ENCODE peak calls at places on chromosome 20, in nine cellular contexts. One of them, this sample, is unnamed.

GRCh38 chr20:20549267-20549612 is 163.2 kb downstream of the RALGAPA2 start:
- DNase-seq in heart right ventricle: no peak
- DNase-seq in ovary: no peak
- DNase-seq in upper lobe of right lung: no peak
- DNase-seq in Peyer's patch: no peak
- DNase-seq in CD4-positive, CD25-positive, alpha-beta regulatory T cell: no peak
- DNase-seq in hepatocyte: peak; percentile 14
- DNase-seq in uterus: no peak
- DNase-seq in heart left ventricle: no peak
- DNase-seq in this sample: no peak

GRCh38 chr20:35737865-35738333 is 4.2 kb downstream of the RBM39 start:
- DNase-seq in ovary: no peak
- DNase-seq in hepatocyte: no peak
- DNase-seq in CD4-positive, CD25-positive, alpha-beta regulatory T cell: no peak
- DNase-seq in heart right ventricle: no peak
- DNase-seq in Peyer's patch: no peak
- DNase-seq in uterus: no peak
- DNase-seq in heart left ventricle: no peak
- DNase-seq in upper lobe of right lung: no peak
- DNase-seq in this sample: no peak

GRCh38 chr20:21102252-21102609 is 3.9 kb downstream of the LINC00237 start:
- DNase-seq in hepatocyte: no peak
- DNase-seq in uterus: no peak
- DNase-seq in heart right ventricle: no peak
- DNase-seq in upper lobe of right lung: no peak
- DNase-seq in ovary: no peak
- DNase-seq in heart left ventricle: no peak
- DNase-seq in Peyer's patch: no peak
- DNase-seq in CD4-positive, CD25-positive, alpha-beta regulatory T cell: no peak
- DNase-seq in this sample: no peak

GRCh38 chr20:62961799-62962198 is 9.3 kb downstream of the SLC17A9 start:
- DNase-seq in heart left ventricle: no peak
- DNase-seq in upper lobe of right lung: no peak
- DNase-seq in heart right ventricle: no peak
- DNase-seq in CD4-positive, CD25-positive, alpha-beta regulatory T cell: no peak
- DNase-seq in ovary: no peak
- DNase-seq in Peyer's patch: no peak
- DNase-seq in uterus: no peak
- DNase-seq in hepatocyte: no peak
- DNase-seq in this sample: no peak

GRCh38 chr20:38073307-38074010 is 39.9 kb downstream of the RPRD1B start:
- DNase-seq in ovary: peak; percentile 69
- DNase-seq in upper lobe of right lung: no peak
- DNase-seq in CD4-positive, CD25-positive, alpha-beta regulatory T cell: no peak
- DNase-seq in heart right ventricle: peak; percentile 30
- DNase-seq in heart left ventricle: no peak
- DNase-seq in hepatocyte: peak; percentile 60
- DNase-seq in Peyer's patch: no peak
- DNase-seq in uterus: peak; percentile 73
- DNase-seq in this sample: peak; percentile 14

GRCh38 chr20:41182296-41183212 is 45.2 kb downstream of the PLCG1 start:
- DNase-seq in CD4-positive, CD25-positive, alpha-beta regulatory T cell: no peak
- DNase-seq in heart left ventricle: no peak
- DNase-seq in ovary: no peak
- DNase-seq in heart right ventricle: no peak
- DNase-seq in uterus: no peak
- DNase-seq in Peyer's patch: peak; percentile 14
- DNase-seq in upper lobe of right lung: no peak
- DNase-seq in hepatocyte: peak; percentile 2
- DNase-seq in this sample: no peak

GRCh38 chr20:57716893-57717292 is 7.1 kb upstream of the PMEPA1 start:
- DNase-seq in CD4-positive, CD25-positive, alpha-beta regulatory T cell: no peak
- DNase-seq in heart right ventricle: no peak
- DNase-seq in uterus: no peak
- DNase-seq in Peyer's patch: no peak
- DNase-seq in heart left ventricle: peak; percentile 38
- DNase-seq in hepatocyte: no peak
- DNase-seq in upper lobe of right lung: no peak
- DNase-seq in ovary: no peak
- DNase-seq in this sample: no peak

GRCh38 chr20:43558412-43559146 is at the start of gene SGK2:
- DNase-seq in heart left ventricle: no peak
- DNase-seq in heart right ventricle: no peak
- DNase-seq in hepatocyte: peak; percentile 83
- DNase-seq in uterus: no peak
- DNase-seq in ovary: no peak
- DNase-seq in upper lobe of right lung: peak; percentile 70
- DNase-seq in Peyer's patch: no peak
- DNase-seq in CD4-positive, CD25-positive, alpha-beta regulatory T cell: no peak
- DNase-seq in this sample: no peak

GRCh38 chr20:24254480-24254879 is 214.9 kb upstream of the SYNDIG1 start:
- DNase-seq in uterus: no peak
- DNase-seq in Peyer's patch: no peak
- DNase-seq in CD4-positive, CD25-positive, alpha-beta regulatory T cell: no peak
- DNase-seq in hepatocyte: no peak
- DNase-seq in upper lobe of right lung: no peak
- DNase-seq in heart right ventricle: no peak
- DNase-seq in heart left ventricle: no peak
- DNase-seq in ovary: no peak
- DNase-seq in this sample: no peak

GRCh38 chr20:10157539-10157938 is 61.1 kb upstream of the SNAP25 start:
- DNase-seq in heart right ventricle: no peak
- DNase-seq in Peyer's patch: no peak
- DNase-seq in hepatocyte: no peak
- DNase-seq in uterus: no peak
- DNase-seq in upper lobe of right lung: no peak
- DNase-seq in ovary: no peak
- DNase-seq in CD4-positive, CD25-positive, alpha-beta regulatory T cell: no peak
- DNase-seq in heart left ventricle: no peak
- DNase-seq in this sample: no peak

GRCh38 chr20:41617059-41617921 is 887 bp downstream of the CHD6 start:
- DNase-seq in upper lobe of right lung: peak; percentile 76
- DNase-seq in ovary: peak; percentile 37
- DNase-seq in heart left ventricle: peak; percentile 63
- DNase-seq in CD4-positive, CD25-positive, alpha-beta regulatory T cell: peak; percentile 48
- DNase-seq in uterus: peak; percentile 30
- DNase-seq in Peyer's patch: peak; percentile 51
- DNase-seq in hepatocyte: peak; percentile 58
- DNase-seq in heart right ventricle: peak; percentile 54
- DNase-seq in this sample: peak; percentile 50

GRCh38 chr20:40654876-40655275 is 34.2 kb downstream of the MAFB start:
- DNase-seq in upper lobe of right lung: no peak
- DNase-seq in uterus: no peak
- DNase-seq in ovary: no peak
- DNase-seq in hepatocyte: no peak
- DNase-seq in heart right ventricle: no peak
- DNase-seq in heart left ventricle: no peak
- DNase-seq in Peyer's patch: no peak
- DNase-seq in CD4-positive, CD25-positive, alpha-beta regulatory T cell: no peak
- DNase-seq in this sample: no peak

GRCh38 chr20:41058674-41059008 is 30.0 kb downstream of the TOP1 start:
- DNase-seq in hepatocyte: no peak
- DNase-seq in heart left ventricle: no peak
- DNase-seq in heart right ventricle: no peak
- DNase-seq in uterus: no peak
- DNase-seq in Peyer's patch: no peak
- DNase-seq in ovary: no peak
- DNase-seq in CD4-positive, CD25-positive, alpha-beta regulatory T cell: no peak
- DNase-seq in upper lobe of right lung: no peak
- DNase-seq in this sample: no peak

DNA sequence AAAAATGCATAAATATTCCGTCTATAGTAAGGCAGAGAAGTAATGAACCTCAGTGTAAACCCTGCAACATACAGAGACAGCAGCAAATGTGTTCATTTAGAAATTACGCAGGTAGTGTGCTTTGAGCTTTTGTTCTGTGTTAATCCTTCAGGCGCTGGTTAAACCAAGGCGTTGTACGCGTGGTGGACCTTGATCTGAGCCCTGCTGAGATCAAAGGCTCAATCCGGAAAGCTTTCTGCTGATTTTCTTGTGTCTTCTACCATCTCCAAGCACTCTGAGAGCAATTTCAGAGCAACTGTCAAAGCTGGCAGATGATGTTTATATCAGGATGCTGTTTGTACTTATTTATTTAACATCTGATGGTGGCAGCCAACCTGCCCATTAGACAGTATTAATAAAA is 382.8 kb downstream of the CDH26 start:
- DNase-seq in ovary: no peak
- DNase-seq in heart left ventricle: no peak
- DNase-seq in uterus: no peak
- DNase-seq in Peyer's patch: no peak
- DNase-seq in heart right ventricle: no peak
- DNase-seq in upper lobe of right lung: no peak
- DNase-seq in hepatocyte: peak; percentile 38
- DNase-seq in CD4-positive, CD25-positive, alpha-beta regulatory T cell: no peak
- DNase-seq in this sample: no peak
- H3K27me3 ChIP-seq in ovary: no peaks in the 10 kb centered on the region
- H3K27me3 ChIP-seq in heart left ventricle: no peaks in the 10 kb centered on the region
- H3K27me3 ChIP-seq in uterus: no peaks in the 10 kb centered on the region
- H3K27me3 ChIP-seq in Peyer's patch: no peaks in the 10 kb centered on the region
- H3K27me3 ChIP-seq in heart right ventricle: no peaks in the 10 kb centered on the region
- H3K27me3 ChIP-seq in upper lobe of right lung: no peaks in the 10 kb centered on the region
- H3K27me3 ChIP-seq in hepatocyte: peaks cover 3% of the 10 kb centered on the region
- H3K27me3 ChIP-seq in CD4-positive, CD25-positive, alpha-beta regulatory T cell: no peaks in the 10 kb centered on the region
- H3K27me3 ChIP-seq in this sample: no peaks in the 10 kb centered on the region

DNA sequence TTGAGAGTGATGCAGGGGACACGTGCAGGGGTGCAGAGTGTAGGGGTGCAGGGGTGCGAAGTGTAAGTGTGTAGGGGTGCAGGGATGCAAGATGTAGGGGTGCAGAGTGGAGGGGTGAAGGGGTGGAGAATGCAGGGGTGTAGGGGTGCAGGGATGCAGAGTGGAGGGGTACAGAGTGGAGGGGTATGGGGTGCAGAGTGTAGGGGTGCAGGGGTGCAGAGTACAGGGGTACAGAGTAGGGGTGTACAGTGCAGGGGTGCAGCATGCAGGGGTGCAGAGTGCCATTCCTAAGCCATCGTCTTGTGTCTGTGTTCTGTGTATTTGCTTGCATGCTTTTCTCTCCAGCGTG is 345.4 kb downstream of the TAF4 start:
- DNase-seq in upper lobe of right lung: no peak
- DNase-seq in CD4-positive, CD25-positive, alpha-beta regulatory T cell: no peak
- DNase-seq in ovary: no peak
- DNase-seq in heart left ventricle: no peak
- DNase-seq in Peyer's patch: no peak
- DNase-seq in hepatocyte: no peak
- DNase-seq in uterus: no peak
- DNase-seq in heart right ventricle: no peak
- DNase-seq in this sample: no peak
- H3K4me3 ChIP-seq in upper lobe of right lung: no peak overlapping the region
- H3K4me3 ChIP-seq in CD4-positive, CD25-positive, alpha-beta regulatory T cell: peak overlapping the region; percentile 84
- H3K4me3 ChIP-seq in ovary: no peak overlapping the region
- H3K4me3 ChIP-seq in heart left ventricle: no peak overlapping the region
- H3K4me3 ChIP-seq in Peyer's patch: no peak overlapping the region
- H3K4me3 ChIP-seq in hepatocyte: no peak overlapping the region
- H3K4me3 ChIP-seq in uterus: no peak overlapping the region
- H3K4me3 ChIP-seq in heart right ventricle: no peak overlapping the region
- H3K4me3 ChIP-seq in this sample: peak overlapping the region; percentile 63

GRCh38 chr20:5268449-5268848 is 48.3 kb downstream of the PROKR2 start:
- DNase-seq in heart right ventricle: no peak
- DNase-seq in heart left ventricle: no peak
- DNase-seq in Peyer's patch: no peak
- DNase-seq in hepatocyte: no peak
- DNase-seq in ovary: no peak
- DNase-seq in CD4-positive, CD25-positive, alpha-beta regulatory T cell: no peak
- DNase-seq in uterus: no peak
- DNase-seq in upper lobe of right lung: no peak
- DNase-seq in this sample: no peak

GRCh38 chr20:5267092-5267491 is 49.7 kb downstream of the PROKR2 start:
- DNase-seq in CD4-positive, CD25-positive, alpha-beta regulatory T cell: no peak
- DNase-seq in upper lobe of right lung: no peak
- DNase-seq in heart left ventricle: no peak
- DNase-seq in uterus: no peak
- DNase-seq in ovary: no peak
- DNase-seq in Peyer's patch: no peak
- DNase-seq in hepatocyte: no peak
- DNase-seq in heart right ventricle: no peak
- DNase-seq in this sample: no peak

GRCh38 chr20:5270608-5271007 is 46.1 kb downstream of the PROKR2 start:
- DNase-seq in upper lobe of right lung: no peak
- DNase-seq in ovary: no peak
- DNase-seq in heart right ventricle: no peak
- DNase-seq in Peyer's patch: no peak
- DNase-seq in hepatocyte: no peak
- DNase-seq in heart left ventricle: no peak
- DNase-seq in uterus: no peak
- DNase-seq in CD4-positive, CD25-positive, alpha-beta regulatory T cell: no peak
- DNase-seq in this sample: no peak

GRCh38 chr20:5272268-5272667 is 44.5 kb downstream of the PROKR2 start:
- DNase-seq in heart right ventricle: no peak
- DNase-seq in uterus: no peak
- DNase-seq in upper lobe of right lung: no peak
- DNase-seq in heart left ventricle: no peak
- DNase-seq in ovary: no peak
- DNase-seq in CD4-positive, CD25-positive, alpha-beta regulatory T cell: no peak
- DNase-seq in hepatocyte: no peak
- DNase-seq in Peyer's patch: no peak
- DNase-seq in this sample: no peak
- H3K27me3 ChIP-seq in heart right ventricle: no peaks in the 10 kb centered on the region
- H3K27me3 ChIP-seq in uterus: no peaks in the 10 kb centered on the region
- H3K27me3 ChIP-seq in upper lobe of right lung: no peaks in the 10 kb centered on the region
- H3K27me3 ChIP-seq in heart left ventricle: no peaks in the 10 kb centered on the region
- H3K27me3 ChIP-seq in ovary: no peaks in the 10 kb centered on the region
- H3K27me3 ChIP-seq in CD4-positive, CD25-positive, alpha-beta regulatory T cell: peaks cover 3% of the 10 kb centered on the region
- H3K27me3 ChIP-seq in hepatocyte: no peaks in the 10 kb centered on the region
- H3K27me3 ChIP-seq in Peyer's patch: no peaks in the 10 kb centered on the region
- H3K27me3 ChIP-seq in this sample: no peaks in the 10 kb centered on the region

GRCh38 chr20:31606928-31607639 is 2.0 kb downstream of the ID1 start:
- DNase-seq in CD4-positive, CD25-positive, alpha-beta regulatory T cell: no peak
- DNase-seq in heart right ventricle: peak; percentile 34
- DNase-seq in upper lobe of right lung: peak; percentile 74
- DNase-seq in Peyer's patch: no peak
- DNase-seq in hepatocyte: peak; percentile 90
- DNase-seq in heart left ventricle: peak; percentile 67
- DNase-seq in ovary: no peak
- DNase-seq in uterus: no peak
- DNase-seq in this sample: no peak

GRCh38 chr20:31605902-31606677 is 1.0 kb downstream of the ID1 start:
- DNase-seq in upper lobe of right lung: peak; percentile 70
- DNase-seq in CD4-positive, CD25-positive, alpha-beta regulatory T cell: no peak
- DNase-seq in hepatocyte: peak; percentile 59
- DNase-seq in heart left ventricle: peak; percentile 69
- DNase-seq in Peyer's patch: no peak
- DNase-seq in ovary: peak; percentile 52
- DNase-seq in uterus: no peak
- DNase-seq in heart right ventricle: peak; percentile 37
- DNase-seq in this sample: no peak

GRCh38 chr20:31607640-31608255 is 2.7 kb downstream of the ID1 start:
- DNase-seq in hepatocyte: no peak
- DNase-seq in ovary: no peak
- DNase-seq in uterus: no peak
- DNase-seq in CD4-positive, CD25-positive, alpha-beta regulatory T cell: no peak
- DNase-seq in heart right ventricle: no peak
- DNase-seq in heart left ventricle: no peak
- DNase-seq in Peyer's patch: no peak
- DNase-seq in upper lobe of right lung: no peak
- DNase-seq in this sample: no peak

GRCh38 chr20:31606678-31606927 is 1.5 kb downstream of the ID1 start:
- DNase-seq in uterus: no peak
- DNase-seq in heart right ventricle: no peak
- DNase-seq in CD4-positive, CD25-positive, alpha-beta regulatory T cell: no peak
- DNase-seq in ovary: no peak
- DNase-seq in hepatocyte: no peak
- DNase-seq in upper lobe of right lung: no peak
- DNase-seq in Peyer's patch: no peak
- DNase-seq in heart left ventricle: no peak
- DNase-seq in this sample: no peak

GRCh38 chr20:31608256-31608980 is 3.3 kb downstream of the ID1 start:
- DNase-seq in uterus: peak; percentile 73
- DNase-seq in heart right ventricle: peak; percentile 80
- DNase-seq in ovary: peak; percentile 77
- DNase-seq in heart left ventricle: peak; percentile 87
- DNase-seq in hepatocyte: peak; percentile 100
- DNase-seq in CD4-positive, CD25-positive, alpha-beta regulatory T cell: no peak
- DNase-seq in Peyer's patch: no peak
- DNase-seq in upper lobe of right lung: peak; percentile 96
- DNase-seq in this sample: no peak
- H3K4me3 ChIP-seq in uterus: no peak overlapping the region
- H3K4me3 ChIP-seq in heart right ventricle: peak overlapping the region; percentile 89
- H3K4me3 ChIP-seq in ovary: peak overlapping the region; percentile 31
- H3K4me3 ChIP-seq in heart left ventricle: no peak overlapping the region
- H3K4me3 ChIP-seq in hepatocyte: no peak overlapping the region
- H3K4me3 ChIP-seq in CD4-positive, CD25-positive, alpha-beta regulatory T cell: no peak overlapping the region
- H3K4me3 ChIP-seq in Peyer's patch: peak overlapping the region; percentile 95
- H3K4me3 ChIP-seq in upper lobe of right lung: peak overlapping the region; percentile 88
- H3K4me3 ChIP-seq in this sample: no peak overlapping the region

This sample was measured in CD8-positive, alpha-beta memory T cell.